ENCODE peak calls at places on chromosomes 13 and 19, in five cellular contexts. R is fibroblast of mammary gland, H is tibial artery, N is progenitor cell of endocrine pancreas, K is T-helper 2 cell. X is an unnamed sample.

GRCh38 chr13:29888306-29888705 is 37.9 kb upstream of the UBL3 start:
- DNase-seq in R (peak), H (no peak), N (no peak), K (no peak), X (no peak)

GRCh38 chr13:24033527-24034302 is 126.8 kb upstream of the SPATA13 start:
- DNase-seq in R (peak), H (no peak), N (no peak), K (no peak), X (no peak)

GRCh38 chr13:50280538-50280937 is 265.3 kb downstream of the KCNRG start:
- DNase-seq in R (no peak), H (no peak), N (no peak), K (no peak), X (no peak)

GRCh38 chr19:44689290-44690130 is 9.4 kb upstream of the CEACAM16 start:
- DNase-seq in R (peak), H (peak), N (peak), K (peak), X (peak)

GRCh38 chr13:44237276-44237767 is 136.3 kb upstream of the SERP2 start:
- DNase-seq in R (peak), H (peak), N (no peak), K (no peak), X (no peak)

GRCh38 chr13:91399189-91400093 is 1.0 kb downstream of the GPC5 start:
- DNase-seq in R (no peak), H (peak), N (no peak), K (no peak), X (peak)

GRCh38 chr19:44356383-44357111 is at the start of gene ZNF112:
- DNase-seq in R (peak), H (peak), N (peak), K (no peak), X (peak)

GRCh38 chr13:32445461-32445860 is 17.5 kb upstream of the N4BP2L1 start:
- DNase-seq in R (no peak), H (no peak), N (no peak), K (no peak), X (no peak)

GRCh38 chr19:11268783-11269267 is 6.5 kb upstream of the DOCK6 start:
- DNase-seq in R (peak), H (no peak), N (no peak), K (no peak), X (peak)

GRCh38 chr13:64648293-64648692 is 2581.8 kb downstream of the PCDH9 start:
- DNase-seq in R (no peak), H (no peak), N (no peak), K (no peak), X (no peak)

GRCh38 chr13:80338781-80339577 is 1.9 kb downstream of the SPRY2 start:
- DNase-seq in R (peak), H (peak), N (peak), K (no peak), X (peak)

GRCh38 chr19:38490861-38491260 is 57.4 kb downstream of the RYR1 start:
- DNase-seq in R (no peak), H (no peak), N (no peak), K (no peak), X (no peak)

GRCh38 chr19:49085868-49086232 is 599 bp downstream of the SNRNP70 start:
- DNase-seq in R (no peak), H (no peak), N (no peak), K (no peak), X (no peak)

GRCh38 chr19:43526884-43527859 is at the start of gene ETHE1:
- DNase-seq in R (peak), H (peak), N (peak), K (peak), X (peak)

GRCh38 chr13:76825415-76825814 is 60.8 kb downstream of the KCTD12 start:
- DNase-seq in R (no peak), H (no peak), N (no peak), K (no peak), X (no peak)

GRCh38 chr13:81302677-81303076 is 961.8 kb upstream of the SPRY2 start:
- DNase-seq in R (no peak), H (no peak), N (no peak), K (no peak), X (no peak)

GRCh38 chr19:17180997-17181702 is 34.0 kb upstream of the USE1 start:
- DNase-seq in R (no peak), H (no peak), N (no peak), K (no peak), X (no peak)

GRCh38 chr19:7010722-7011593 is 10.3 kb downstream of the MBD3L2B start:
- DNase-seq in R (no peak), H (no peak), N (no peak), K (no peak), X (no peak)

GRCh38 chr13:25171517-25172302 is at the start of gene AMER2:
- DNase-seq in R (peak), H (no peak), N (peak), K (no peak), X (peak)

GRCh38 chr19:18441804-18442788 is 4.2 kb upstream of the ISYNA1 start:
- DNase-seq in R (no peak), H (no peak), N (no peak), K (peak), X (no peak)

GRCh38 chr19:42420055-42420544 is 7.1 kb downstream of the LIPE start:
- DNase-seq in R (peak), H (no peak), N (no peak), K (peak), X (peak)

GRCh38 chr13:76939215-76939614 is 9.1 kb upstream of the ACOD1 start:
- DNase-seq in R (peak), H (no peak), N (no peak), K (no peak), X (no peak)

GRCh38 chr13:96191367-96191766 is 101.5 kb downstream of the HS6ST3 start:
- DNase-seq in R (no peak), H (no peak), N (no peak), K (no peak), X (no peak)

GRCh38 chr13:41159174-41159573 is 26.6 kb upstream of the KBTBD6 start:
- DNase-seq in R (no peak), H (no peak), N (no peak), K (no peak), X (no peak)

GRCh38 chr13:25980255-25980654 is 71.6 kb downstream of the SHISA2 start:
- DNase-seq in R (no peak), H (no peak), N (no peak), K (no peak), X (no peak)

GRCh38 chr13:18943721-18944391 is 237.8 kb downstream of the TUBA3C start:
- DNase-seq in R (no peak), H (peak), N (no peak), K (no peak), X (no peak)

GRCh38 chr13:110334256-110334655 is 27.2 kb downstream of the COL4A2 start:
- DNase-seq in R (no peak), H (peak), N (no peak), K (no peak), X (no peak)

GRCh38 chr13:80259159-80259558 is 81.8 kb downstream of the SPRY2 start:
- DNase-seq in R (no peak), H (no peak), N (no peak), K (no peak), X (no peak)

GRCh38 chr13:95540848-95541247 is 11.7 kb upstream of the CLDN10 start:
- DNase-seq in R (no peak), H (no peak), N (no peak), K (no peak), X (no peak)